ENCODE peak calls at places on chromosomes 6 and 20, in six cellular contexts. Q is fibroblast of pulmonary artery, D is AG04450, U is HL-60, A is AG09309, Y is transverse colon. Z is an unnamed sample.

GRCh38 chr6:117600008-117600743 is 2.1 kb downstream of the GOPC start:
- DNase-seq in Y (no peak), Q (no peak), U (peak), A (no peak), D (no peak), Z (no peak)

GRCh38 chr6:148249160-148249559 is 93.5 kb upstream of the SASH1 start:
- DNase-seq in U (no peak), A (no peak), D (no peak), Q (no peak), Y (no peak), Z (no peak)

GRCh38 chr6:163356324-163356723 is 58.2 kb upstream of the QKI start:
- DNase-seq in U (peak), D (no peak), Q (peak), A (peak), Y (no peak), Z (no peak)

GRCh38 chr20:52251827-52252226 is 60.2 kb upstream of the ZFP64 start:
- DNase-seq in Q (no peak), D (no peak), A (no peak), U (no peak), Y (no peak), Z (no peak)

GRCh38 chr20:7308163-7308562 is 540.7 kb downstream of the BMP2 start:
- DNase-seq in Y (no peak), A (no peak), U (no peak), Q (no peak), D (no peak), Z (no peak)

GRCh38 chr20:49846206-49846807 is 33.7 kb downstream of the SLC9A8 start:
- DNase-seq in U (peak), D (no peak), Q (peak), Y (peak), A (no peak), Z (no peak)

GRCh38 chr6:113397229-113397628 is 459.9 kb upstream of the MARCKS start:
- DNase-seq in Y (no peak), D (no peak), Q (peak), U (no peak), A (no peak), Z (no peak)

GRCh38 chr6:163263196-163263595 is 151.3 kb upstream of the QKI start:
- DNase-seq in U (no peak), Q (peak), A (no peak), D (no peak), Y (no peak), Z (no peak)

GRCh38 chr20:37501940-37502339 is 19.1 kb upstream of the NNAT start:
- DNase-seq in Q (no peak), U (no peak), D (no peak), Y (no peak), A (no peak), Z (no peak)
- TF ChIP-seq CTCF in Q (no peak), U (no peak), D (no peak), Y (no peak), A (no peak), Z (no peak)

GRCh38 chr20:34300809-34301586 is 2.2 kb downstream of the AHCY start:
- DNase-seq in Y (no peak), D (no peak), A (no peak), U (no peak), Q (no peak), Z (no peak)

GRCh38 chr20:34302312-34302722 is 838 bp downstream of the AHCY start:
- DNase-seq in Y (no peak), D (no peak), Q (peak), U (no peak), A (no peak), Z (no peak)

GRCh38 chr20:34299925-34300806 is 3.0 kb downstream of the AHCY start:
- DNase-seq in Q (no peak), U (no peak), A (no peak), Y (no peak), D (no peak), Z (no peak)

GRCh38 chr20:34301587-34302311 is 1.4 kb downstream of the AHCY start:
- DNase-seq in Y (peak), D (no peak), U (no peak), A (no peak), Q (no peak), Z (no peak)

DNA sequence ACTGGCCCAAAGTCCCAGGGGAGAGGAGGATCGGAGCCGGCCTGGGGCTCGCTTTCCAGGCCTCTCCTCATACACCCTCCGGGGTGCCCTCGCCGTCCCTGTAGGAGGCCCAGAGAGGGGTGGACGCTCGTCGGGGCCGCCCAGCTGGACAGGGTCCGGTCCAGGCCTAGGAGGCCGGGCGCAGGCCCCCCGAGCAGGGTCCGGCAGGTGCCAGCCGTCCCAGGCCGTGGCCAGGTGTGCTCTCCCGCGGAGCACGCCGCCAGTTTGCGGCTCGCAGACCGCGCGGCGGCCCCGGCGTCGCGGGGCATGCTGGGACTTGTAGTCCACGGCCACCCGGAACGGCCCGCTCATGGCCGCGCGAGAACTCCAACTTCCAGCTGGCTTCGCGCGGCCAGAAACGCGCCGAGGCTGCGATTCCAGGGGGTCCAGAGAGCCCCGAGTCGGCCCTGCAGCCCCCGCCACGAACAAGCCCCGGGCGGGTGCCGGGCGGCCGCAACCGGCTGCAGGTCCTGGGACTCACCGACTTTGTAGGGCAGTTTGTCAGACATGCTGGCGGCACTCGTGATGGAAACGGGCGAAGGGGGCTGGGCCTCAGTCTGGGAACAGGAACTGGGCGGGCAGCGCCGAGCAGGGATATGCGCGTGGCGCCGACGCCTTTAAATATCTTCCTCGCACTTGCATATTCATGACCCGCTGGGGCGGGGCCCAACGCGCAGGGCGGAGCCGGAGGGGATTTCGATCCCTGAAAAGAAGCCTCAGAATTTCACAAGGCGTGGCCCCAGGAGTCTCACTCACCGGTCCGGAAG is at the start of gene AHCY:
- DNase-seq in Y (peak), D (peak), U (peak), Q (peak), A (peak), Z (peak)
- TF ChIP-seq CTCF in Y (no peak), D (no peak), U (no peak), Q (no peak), A (no peak), Z (peak)

GRCh38 chr6:166485651-166486535 is 100.6 kb downstream of the RAMACL start:
- DNase-seq in Q (no peak), A (no peak), U (no peak), D (no peak), Y (no peak), Z (peak)
- TF ChIP-seq CTCF in Q (no peak), A (no peak), U (no peak), D (peak), Y (no peak), Z (no peak)

GRCh38 chr20:43973231-43973630 is 58.6 kb downstream of the TOX2 start:
- DNase-seq in U (no peak), A (no peak), D (no peak), Y (no peak), Q (no peak), Z (no peak)
- TF ChIP-seq CTCF in U (no peak), A (no peak), D (no peak), Y (no peak), Q (no peak), Z (no peak)

DNA sequence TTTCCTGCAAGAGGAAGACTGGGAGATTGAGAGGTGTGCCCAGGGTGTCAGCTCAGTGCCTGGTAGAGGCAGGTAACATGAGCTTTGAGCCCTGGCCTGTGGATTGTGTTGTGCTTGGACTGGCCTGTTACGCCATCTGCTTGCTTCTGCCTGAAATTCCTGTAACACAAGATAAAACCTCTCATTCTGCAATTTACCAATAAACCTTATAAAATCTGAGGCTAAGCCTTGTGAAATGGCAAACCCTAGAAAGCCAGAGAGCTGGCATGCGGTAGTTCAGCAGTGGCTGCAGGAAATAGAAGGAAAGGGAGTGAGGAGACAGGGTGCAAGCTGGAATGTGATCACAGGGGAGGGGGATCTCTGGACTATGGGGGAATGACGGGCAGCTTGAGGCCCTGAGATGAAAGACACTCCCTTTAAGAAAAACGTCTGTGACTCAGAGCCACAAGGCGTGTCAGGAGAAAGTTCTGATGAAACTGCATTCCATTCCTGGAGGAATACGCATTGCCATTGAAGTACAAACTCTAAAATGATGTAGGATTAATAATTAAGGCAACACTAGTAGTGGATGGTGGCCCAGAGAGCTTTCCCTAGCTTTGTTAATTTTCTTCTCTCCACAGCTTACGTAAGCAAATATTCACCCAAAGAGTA is 26.3 kb upstream of the TFAP2A start:
- DNase-seq in A (peak), D (peak), U (no peak), Q (peak), Y (no peak), Z (no peak)
- TF ChIP-seq CTCF in A (peak), D (no peak), U (no peak), Q (no peak), Y (no peak), Z (no peak)

GRCh38 chr20:19903168-19903676 is 113.9 kb upstream of the NAA20 start:
- DNase-seq in U (peak), A (no peak), Y (peak), Q (peak), D (no peak), Z (no peak)
- TF ChIP-seq CTCF in U (no peak), A (peak), Y (no peak), Q (no peak), D (peak), Z (no peak)

GRCh38 chr6:63476302-63476701 is 96.0 kb upstream of the LOC128125822 start:
- DNase-seq in U (peak), Y (no peak), Q (no peak), D (no peak), A (no peak), Z (no peak)
- TF ChIP-seq CTCF in U (no peak), Y (no peak), Q (no peak), D (no peak), A (no peak), Z (no peak)